ENCODE peak calls at places on chromosome X, in eight cellular contexts. One of them, this sample, is unnamed.

GRCh38 chrX:30364229-30364628 is 55.0 kb upstream of the NR0B1 start:
- DNase-seq in ovary: no peak
- DNase-seq in ACHN: no peak
- DNase-seq in BJ: no peak
- DNase-seq in stimulated activated CD8-positive, alpha-beta memory T cell treated with anti-CD3 and anti-CD28 coated beads, Interleukin-7, amount 100 ng/mL, for 1 hour: no peak
- DNase-seq in pancreas: no peak
- DNase-seq in NCI-H1436: no peak
- DNase-seq in cerebellar cortex: no peak
- DNase-seq in this sample: no peak

GRCh38 chrX:10041383-10041782 is 74.2 kb downstream of the CLDN34 start:
- DNase-seq in NCI-H1436: no peak
- DNase-seq in pancreas: no peak
- DNase-seq in stimulated activated CD8-positive, alpha-beta memory T cell treated with anti-CD3 and anti-CD28 coated beads, Interleukin-7, amount 100 ng/mL, for 1 hour: no peak
- DNase-seq in ACHN: peak; percentile 88
- DNase-seq in ovary: no peak
- DNase-seq in BJ: no peak
- DNase-seq in cerebellar cortex: no peak
- DNase-seq in this sample: peak; percentile 17

GRCh38 chrX:57155171-57155570 is 18.0 kb upstream of the SPIN2A start:
- DNase-seq in ACHN: no peak
- DNase-seq in NCI-H1436: no peak
- DNase-seq in stimulated activated CD8-positive, alpha-beta memory T cell treated with anti-CD3 and anti-CD28 coated beads, Interleukin-7, amount 100 ng/mL, for 1 hour: no peak
- DNase-seq in cerebellar cortex: no peak
- DNase-seq in pancreas: no peak
- DNase-seq in ovary: no peak
- DNase-seq in BJ: no peak
- DNase-seq in this sample: no peak

GRCh38 chrX:108018659-108019381 is 26.0 kb upstream of the VSIG1 start:
- DNase-seq in cerebellar cortex: no peak
- DNase-seq in pancreas: no peak
- DNase-seq in NCI-H1436: no peak
- DNase-seq in BJ: no peak
- DNase-seq in stimulated activated CD8-positive, alpha-beta memory T cell treated with anti-CD3 and anti-CD28 coated beads, Interleukin-7, amount 100 ng/mL, for 1 hour: no peak
- DNase-seq in ACHN: no peak
- DNase-seq in ovary: no peak
- DNase-seq in this sample: no peak

GRCh38 chrX:130994671-130995070 is 63.5 kb upstream of the ARHGAP36 start:
- DNase-seq in stimulated activated CD8-positive, alpha-beta memory T cell treated with anti-CD3 and anti-CD28 coated beads, Interleukin-7, amount 100 ng/mL, for 1 hour: no peak
- DNase-seq in ovary: no peak
- DNase-seq in NCI-H1436: no peak
- DNase-seq in pancreas: no peak
- DNase-seq in BJ: no peak
- DNase-seq in ACHN: peak; percentile 11
- DNase-seq in cerebellar cortex: no peak
- DNase-seq in this sample: no peak

GRCh38 chrX:150348365-150348764 is 14.8 kb upstream of the MAMLD1 start:
- DNase-seq in NCI-H1436: no peak
- DNase-seq in ACHN: no peak
- DNase-seq in stimulated activated CD8-positive, alpha-beta memory T cell treated with anti-CD3 and anti-CD28 coated beads, Interleukin-7, amount 100 ng/mL, for 1 hour: no peak
- DNase-seq in cerebellar cortex: no peak
- DNase-seq in BJ: no peak
- DNase-seq in ovary: no peak
- DNase-seq in pancreas: no peak
- DNase-seq in this sample: no peak

GRCh38 chrX:155213731-155214130 is 2.5 kb upstream of the VBP1 start:
- DNase-seq in cerebellar cortex: no peak
- DNase-seq in ovary: no peak
- DNase-seq in ACHN: no peak
- DNase-seq in stimulated activated CD8-positive, alpha-beta memory T cell treated with anti-CD3 and anti-CD28 coated beads, Interleukin-7, amount 100 ng/mL, for 1 hour: no peak
- DNase-seq in BJ: no peak
- DNase-seq in pancreas: no peak
- DNase-seq in NCI-H1436: no peak
- DNase-seq in this sample: no peak

GRCh38 chrX:70129811-70130210 is 3.4 kb upstream of the IGBP1 start:
- DNase-seq in ovary: no peak
- DNase-seq in pancreas: no peak
- DNase-seq in cerebellar cortex: no peak
- DNase-seq in ACHN: peak; percentile 25
- DNase-seq in BJ: no peak
- DNase-seq in NCI-H1436: no peak
- DNase-seq in stimulated activated CD8-positive, alpha-beta memory T cell treated with anti-CD3 and anti-CD28 coated beads, Interleukin-7, amount 100 ng/mL, for 1 hour: no peak
- DNase-seq in this sample: no peak

GRCh38 chrX:155065035-155065734 is 5.8 kb downstream of the CMC4 start:
- DNase-seq in NCI-H1436: no peak
- DNase-seq in BJ: no peak
- DNase-seq in pancreas: no peak
- DNase-seq in ACHN: peak; percentile 33
- DNase-seq in ovary: no peak
- DNase-seq in cerebellar cortex: no peak
- DNase-seq in stimulated activated CD8-positive, alpha-beta memory T cell treated with anti-CD3 and anti-CD28 coated beads, Interleukin-7, amount 100 ng/mL, for 1 hour: no peak
- DNase-seq in this sample: no peak

GRCh38 chrX:81202413-81202794 is 502 bp downstream of the SH3BGRL start:
- DNase-seq in NCI-H1436: no peak
- DNase-seq in ovary: no peak
- DNase-seq in BJ: no peak
- DNase-seq in ACHN: peak; percentile 6
- DNase-seq in cerebellar cortex: no peak
- DNase-seq in stimulated activated CD8-positive, alpha-beta memory T cell treated with anti-CD3 and anti-CD28 coated beads, Interleukin-7, amount 100 ng/mL, for 1 hour: no peak
- DNase-seq in pancreas: no peak
- DNase-seq in this sample: no peak

GRCh38 chrX:267771-268261 is 13.4 kb upstream of the PLCXD1 start:
- DNase-seq in NCI-H1436: no peak
- DNase-seq in BJ: no peak
- DNase-seq in pancreas: peak; percentile 42
- DNase-seq in ACHN: no peak
- DNase-seq in stimulated activated CD8-positive, alpha-beta memory T cell treated with anti-CD3 and anti-CD28 coated beads, Interleukin-7, amount 100 ng/mL, for 1 hour: no peak
- DNase-seq in cerebellar cortex: no peak
- DNase-seq in ovary: peak; percentile 14
- DNase-seq in this sample: peak; percentile 55

GRCh38 chrX:122940199-122940598 is 243.9 kb upstream of the GRIA3 start:
- DNase-seq in cerebellar cortex: no peak
- DNase-seq in ACHN: no peak
- DNase-seq in pancreas: no peak
- DNase-seq in ovary: no peak
- DNase-seq in BJ: no peak
- DNase-seq in stimulated activated CD8-positive, alpha-beta memory T cell treated with anti-CD3 and anti-CD28 coated beads, Interleukin-7, amount 100 ng/mL, for 1 hour: no peak
- DNase-seq in NCI-H1436: no peak
- DNase-seq in this sample: no peak

GRCh38 chrX:97740886-97741285 is 857.2 kb downstream of the RPA4 start:
- DNase-seq in pancreas: no peak
- DNase-seq in cerebellar cortex: no peak
- DNase-seq in ACHN: no peak
- DNase-seq in BJ: no peak
- DNase-seq in stimulated activated CD8-positive, alpha-beta memory T cell treated with anti-CD3 and anti-CD28 coated beads, Interleukin-7, amount 100 ng/mL, for 1 hour: no peak
- DNase-seq in ovary: no peak
- DNase-seq in NCI-H1436: no peak
- DNase-seq in this sample: no peak

GRCh38 chrX:64205441-64205734 is at the start of gene AMER1:
- DNase-seq in ACHN: no peak
- DNase-seq in cerebellar cortex: no peak
- DNase-seq in BJ: no peak
- DNase-seq in NCI-H1436: no peak
- DNase-seq in stimulated activated CD8-positive, alpha-beta memory T cell treated with anti-CD3 and anti-CD28 coated beads, Interleukin-7, amount 100 ng/mL, for 1 hour: no peak
- DNase-seq in ovary: no peak
- DNase-seq in pancreas: no peak
- DNase-seq in this sample: no peak

GRCh38 chrX:5870238-5870637 is 358.4 kb downstream of the NLGN4X start:
- DNase-seq in stimulated activated CD8-positive, alpha-beta memory T cell treated with anti-CD3 and anti-CD28 coated beads, Interleukin-7, amount 100 ng/mL, for 1 hour: no peak
- DNase-seq in ACHN: no peak
- DNase-seq in ovary: peak; percentile 23
- DNase-seq in BJ: no peak
- DNase-seq in pancreas: no peak
- DNase-seq in NCI-H1436: no peak
- DNase-seq in cerebellar cortex: no peak
- DNase-seq in this sample: no peak

GRCh38 chrX:104668550-104668949 is 102.6 kb downstream of the IL1RAPL2 start:
- DNase-seq in ovary: no peak
- DNase-seq in stimulated activated CD8-positive, alpha-beta memory T cell treated with anti-CD3 and anti-CD28 coated beads, Interleukin-7, amount 100 ng/mL, for 1 hour: no peak
- DNase-seq in cerebellar cortex: no peak
- DNase-seq in ACHN: peak; percentile 14
- DNase-seq in pancreas: no peak
- DNase-seq in BJ: no peak
- DNase-seq in NCI-H1436: no peak
- DNase-seq in this sample: no peak

GRCh38 chrX:141405878-141406492 is 163.7 kb upstream of the SPANXC start:
- DNase-seq in ovary: no peak
- DNase-seq in BJ: peak; percentile 17
- DNase-seq in NCI-H1436: no peak
- DNase-seq in pancreas: no peak
- DNase-seq in ACHN: peak; percentile 39
- DNase-seq in cerebellar cortex: no peak
- DNase-seq in stimulated activated CD8-positive, alpha-beta memory T cell treated with anti-CD3 and anti-CD28 coated beads, Interleukin-7, amount 100 ng/mL, for 1 hour: no peak
- DNase-seq in this sample: no peak

GRCh38 chrX:19849433-19850190 is 37.8 kb downstream of the SH3KBP1 start:
- DNase-seq in cerebellar cortex: no peak
- DNase-seq in ACHN: no peak
- DNase-seq in NCI-H1436: no peak
- DNase-seq in ovary: no peak
- DNase-seq in BJ: no peak
- DNase-seq in stimulated activated CD8-positive, alpha-beta memory T cell treated with anti-CD3 and anti-CD28 coated beads, Interleukin-7, amount 100 ng/mL, for 1 hour: no peak
- DNase-seq in pancreas: no peak
- DNase-seq in this sample: no peak

This sample was measured in aorta.